ENCODE peak calls at places on chromosomes 3 and 15, in four cellular contexts. M is NB4, S is prostate gland, R is tibial nerve. T is an unnamed sample.

GRCh38 chr15:52196891-52197290 is 5.7 kb upstream of the GNB5 start:
- DNase-seq in M (no peak), S (no peak), R (no peak), T (no peak)

GRCh38 chr3:197026481-197026866 is 3.1 kb downstream of the MELTF start:
- DNase-seq in M (no peak), S (no peak), R (no peak), T (no peak)

GRCh38 chr15:50906954-50907865 is 1.3 kb upstream of the AP4E1 start:
- DNase-seq in M (peak), S (no peak), R (no peak), T (peak)

GRCh38 chr3:179015551-179016020 is 56.0 kb downstream of the ZMAT3 start:
- DNase-seq in M (peak), S (peak), R (peak), T (peak)

GRCh38 chr3:57059416-57059815 is 1.0 kb upstream of the SPATA12 start:
- DNase-seq in M (peak), S (no peak), R (no peak), T (no peak)

GRCh38 chr3:46939578-46940405 is 36.8 kb downstream of the CCDC12 start:
- DNase-seq in M (no peak), S (no peak), R (no peak), T (no peak)

GRCh38 chr15:74845208-74845568 is 2.2 kb upstream of the ULK3 start:
- DNase-seq in M (no peak), S (no peak), R (no peak), T (no peak)

GRCh38 chr3:55537563-55537962 is 50.5 kb upstream of the WNT5A start:
- DNase-seq in M (no peak), S (no peak), R (no peak), T (no peak)

GRCh38 chr3:97882975-97883598 is 61.3 kb downstream of the CRYBG3 start:
- DNase-seq in M (no peak), S (peak), R (no peak), T (peak)

GRCh38 chr3:105965384-105965783 is 96.6 kb upstream of the CBLB start:
- DNase-seq in M (no peak), S (no peak), R (peak), T (no peak)

GRCh38 chr15:79329186-79329611 is 18.3 kb downstream of the TMED3 start:
- DNase-seq in M (peak), S (no peak), R (no peak), T (no peak)

GRCh38 chr3:157174265-157174615 is 14.3 kb upstream of the CCNL1 start:
- DNase-seq in M (no peak), S (no peak), R (no peak), T (no peak)

GRCh38 chr3:157172746-157173145 is 12.8 kb upstream of the CCNL1 start:
- DNase-seq in M (no peak), S (no peak), R (no peak), T (no peak)

GRCh38 chr3:157176108-157176507 is 16.2 kb upstream of the CCNL1 start:
- DNase-seq in M (no peak), S (no peak), R (no peak), T (no peak)

GRCh38 chr3:157175678-157176077 is 15.7 kb upstream of the CCNL1 start:
- DNase-seq in M (peak), S (peak), R (no peak), T (no peak)

DNA sequence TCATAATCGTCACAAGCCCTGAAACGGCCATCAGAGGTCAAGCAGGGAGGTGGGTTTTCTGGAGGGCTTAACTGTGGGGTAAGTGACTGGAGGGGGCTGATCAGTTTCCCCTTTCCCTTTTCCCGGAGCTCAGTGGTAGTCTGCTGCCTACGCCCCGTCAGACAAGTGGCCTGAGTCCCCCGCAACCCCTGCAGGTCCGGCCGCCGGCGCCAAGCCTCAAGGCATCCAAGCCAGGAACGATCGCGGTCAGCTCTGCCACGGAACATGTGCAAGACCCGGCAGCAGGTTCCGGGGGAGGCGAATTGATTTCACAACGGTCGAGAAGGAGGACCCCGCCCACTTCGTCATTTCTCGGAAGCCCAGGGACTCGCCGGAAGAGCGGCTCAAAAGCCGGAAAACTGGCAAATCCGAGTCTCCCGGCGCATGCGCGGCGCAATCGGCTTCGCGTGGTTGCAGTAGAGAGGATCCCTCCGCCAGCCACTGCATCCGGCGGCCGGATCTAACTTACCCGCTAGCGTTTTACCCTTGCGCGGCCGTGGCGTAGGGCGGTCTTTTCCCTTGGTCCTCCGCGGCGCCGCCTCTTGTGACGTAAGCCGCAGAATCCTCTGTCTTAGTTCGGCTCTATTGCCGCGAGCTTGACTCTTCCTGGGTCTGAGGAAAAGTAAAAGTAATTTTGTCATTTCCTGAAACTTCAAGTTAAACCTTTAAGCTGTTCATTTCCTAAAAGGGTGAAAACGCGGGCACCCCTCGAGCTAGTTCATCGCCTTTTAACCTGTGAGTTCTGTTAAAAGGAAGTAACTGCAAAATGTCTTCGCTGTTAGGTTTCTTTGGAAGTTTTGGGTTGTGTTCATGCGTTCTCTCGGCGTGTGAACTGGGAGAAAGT is 14.9 kb upstream of the CCNL1 start:
- DNase-seq in M (peak), S (peak), R (peak), T (peak)
- TF ChIP-seq POLR2A in M (peak), S (peak), R (peak), T (peak)

GRCh38 chr3:36928220-36928619 is 16.6 kb downstream of the TRANK1 start:
- DNase-seq in M (no peak), S (no peak), R (no peak), T (no peak)

GRCh38 chr3:36926292-36926897 is 18.5 kb downstream of the TRANK1 start:
- DNase-seq in M (no peak), S (no peak), R (no peak), T (no peak)

GRCh38 chr3:36923523-36923943 is 21.3 kb downstream of the TRANK1 start:
- DNase-seq in M (no peak), S (no peak), R (no peak), T (no peak)

GRCh38 chr3:36923981-36924747 is 20.7 kb downstream of the TRANK1 start:
- DNase-seq in M (peak), S (no peak), R (no peak), T (no peak)

GRCh38 chr3:36924748-36925521 is 19.9 kb downstream of the TRANK1 start:
- DNase-seq in M (no peak), S (no peak), R (no peak), T (no peak)
- TF ChIP-seq POLR2A in M (no peak), S (no peak), R (no peak), T (no peak)

GRCh38 chr3:128487813-128488635 is 5.0 kb downstream of the GATA2 start:
- DNase-seq in M (no peak), S (peak), R (peak), T (peak)
- TF ChIP-seq POLR2A in M (no peak), S (peak), R (no peak), T (no peak)

GRCh38 chr3:186625600-186626042 is 12.8 kb downstream of the AHSG start:
- DNase-seq in M (no peak), S (no peak), R (no peak), T (no peak)
- TF ChIP-seq POLR2A in M (no peak), S (no peak), R (no peak), T (no peak)

GRCh38 chr15:96331942-96332853 is 1.7 kb downstream of the NR2F2 start:
- DNase-seq in M (peak), S (no peak), R (peak), T (no peak)

GRCh38 chr15:96332854-96333193 is 2.3 kb downstream of the NR2F2 start:
- DNase-seq in M (no peak), S (no peak), R (no peak), T (no peak)

GRCh38 chr15:96330064-96330449 is 443 bp upstream of the NR2F2 start:
- DNase-seq in M (peak), S (no peak), R (peak), T (no peak)

GRCh38 chr15:96330450-96331140 is at the start of gene NR2F2:
- DNase-seq in M (peak), S (peak), R (peak), T (peak)

GRCh38 chr15:96331141-96331941 is 841 bp downstream of the NR2F2 start:
- DNase-seq in M (peak), S (no peak), R (peak), T (no peak)
- TF ChIP-seq POLR2A in M (peak), S (no peak), R (no peak), T (no peak)

GRCh38 chr3:4981688-4982494 is 2.7 kb downstream of the BHLHE40 start:
- DNase-seq in M (peak), S (no peak), R (peak), T (no peak)

GRCh38 chr3:4985330-4986174 is 6.3 kb downstream of the BHLHE40 start:
- DNase-seq in M (peak), S (peak), R (peak), T (no peak)

GRCh38 chr3:4982773-4983738 is 3.8 kb downstream of the BHLHE40 start:
- DNase-seq in M (peak), S (no peak), R (no peak), T (no peak)

GRCh38 chr3:4984511-4984864 is 5.3 kb downstream of the BHLHE40 start:
- DNase-seq in M (no peak), S (no peak), R (no peak), T (no peak)

GRCh38 chr3:4983739-4984510 is 4.7 kb downstream of the BHLHE40 start:
- DNase-seq in M (peak), S (no peak), R (peak), T (peak)
- TF ChIP-seq POLR2A in M (no peak), S (no peak), R (no peak), T (no peak)

GRCh38 chr15:31869640-31870335 is 160.5 kb upstream of the CHRNA7 start:
- DNase-seq in M (no peak), S (no peak), R (no peak), T (no peak)

GRCh38 chr15:31871887-31872281 is 158.4 kb upstream of the CHRNA7 start:
- DNase-seq in M (no peak), S (no peak), R (no peak), T (no peak)

GRCh38 chr15:31867536-31868442 is 162.5 kb upstream of the CHRNA7 start:
- DNase-seq in M (peak), S (peak), R (no peak), T (peak)

GRCh38 chr15:31871159-31871886 is 159.0 kb upstream of the CHRNA7 start:
- DNase-seq in M (peak), S (no peak), R (no peak), T (no peak)

DNA sequence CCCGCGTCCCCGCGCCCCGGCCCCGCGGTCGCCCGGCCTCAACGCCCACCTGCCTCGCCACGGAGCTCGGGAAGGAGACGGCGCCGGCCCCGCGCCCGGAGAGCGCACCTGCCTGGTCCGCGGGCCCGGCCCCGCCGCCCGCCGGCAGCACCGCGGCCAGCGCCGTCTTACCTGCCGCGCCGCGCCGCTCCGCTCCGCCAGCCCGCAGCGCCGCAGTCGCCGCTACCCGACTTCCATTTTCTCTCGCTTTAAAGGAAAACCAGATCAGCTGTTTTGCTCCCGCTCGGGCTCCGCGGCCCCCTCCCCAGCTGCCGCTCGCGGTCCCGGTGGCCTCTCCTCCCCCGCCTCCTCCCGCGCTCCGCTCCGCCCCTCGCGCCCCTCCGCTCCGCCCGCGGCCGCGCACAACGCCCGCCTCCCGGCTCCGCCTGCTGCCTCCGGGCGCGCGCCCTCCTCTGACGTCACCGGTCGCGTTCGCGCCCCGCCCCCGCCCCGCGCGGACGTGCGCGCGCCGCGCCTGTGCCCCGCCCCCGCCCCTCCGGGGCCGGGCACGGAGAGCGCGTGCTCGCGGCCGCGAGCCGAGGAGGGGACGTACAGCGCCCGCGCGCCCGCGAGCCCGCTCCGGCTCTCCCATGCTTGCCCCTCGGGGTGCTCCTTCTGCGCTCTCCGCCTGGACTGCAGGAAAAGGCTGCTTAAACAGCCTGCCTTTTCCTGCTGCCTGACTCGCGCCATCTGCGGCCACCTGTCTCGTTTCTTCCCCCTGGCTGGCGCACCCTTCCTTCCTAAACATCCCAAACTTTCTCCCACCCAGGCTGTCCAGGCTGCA is 159.8 kb upstream of the CHRNA7 start:
- DNase-seq in M (peak), S (peak), R (peak), T (peak)
- TF ChIP-seq POLR2A in M (peak), S (no peak), R (no peak), T (no peak)

DNA sequence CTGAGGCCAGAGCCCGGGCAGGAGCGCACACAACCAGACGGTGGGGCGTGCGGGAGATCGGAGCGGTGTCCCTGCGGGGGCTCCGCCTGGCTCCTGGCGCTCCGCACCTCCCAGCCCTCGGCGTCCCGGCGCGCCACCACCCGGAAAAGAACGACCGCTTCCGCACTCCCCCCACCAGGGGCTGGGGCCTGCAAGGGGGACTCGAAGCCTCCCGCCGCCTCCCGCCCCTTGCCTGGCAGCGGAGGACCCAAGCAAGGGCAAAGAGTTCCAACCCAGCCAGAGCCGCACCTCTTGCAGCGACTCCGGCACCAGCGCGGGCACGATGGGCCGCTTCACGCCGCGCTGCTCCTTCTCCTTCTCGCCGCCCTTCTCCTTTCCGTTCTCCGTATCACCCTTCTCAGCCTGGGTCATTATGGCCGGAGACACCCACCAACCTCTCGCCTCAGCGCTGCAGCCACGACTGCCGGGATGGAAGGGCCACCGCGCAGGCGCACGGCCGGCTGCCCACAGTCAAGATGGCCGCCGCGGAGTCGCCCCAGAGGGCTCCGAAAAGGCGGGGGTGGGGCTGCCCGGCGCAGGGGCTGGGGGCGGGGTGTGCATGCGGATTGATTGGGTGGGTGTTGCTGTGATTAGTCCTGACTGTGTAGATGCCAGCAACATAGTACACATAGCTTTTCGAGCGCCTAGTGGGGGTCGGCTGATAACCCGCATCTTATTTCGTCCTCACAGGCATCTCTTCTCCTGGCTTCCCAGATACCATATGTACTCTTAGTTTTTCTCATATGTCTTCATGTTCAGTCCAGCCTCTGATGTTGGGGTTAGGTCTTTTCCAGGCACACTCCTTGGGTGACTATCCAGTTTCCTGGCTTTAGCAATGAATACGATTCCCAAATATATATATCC is at the start of gene ACTR8:
- DNase-seq in M (peak), S (peak), R (peak), T (peak)
- TF ChIP-seq POLR2A in M (peak), S (peak), R (peak), T (no peak)